ENCODE peak calls at places on chromosome 21, in eight cellular contexts. V, S, Z, G, J, Y, D and N are unnamed samples.

GRCh38 chr21:31873275-31873695 is 465 bp downstream of the HUNK start:
- DNase-seq in S (no peak), Z (peak; percentile 78), Y (no peak), V (no peak), J (peak; percentile 37), D (no peak), G (no peak), N (no peak)

GRCh38 chr21:30243691-30244090 is 27.8 kb upstream of the CLDN8 start:
- DNase-seq in S (no peak), V (no peak), Y (no peak), G (no peak), J (no peak), D (no peak), Z (no peak), N (no peak)

GRCh38 chr21:17105972-17106371 is 406.9 kb upstream of the CXADR start:
- DNase-seq in S (no peak), G (no peak), Y (no peak), D (no peak), Z (no peak), J (no peak), V (no peak), N (no peak)

GRCh38 chr21:39136711-39137110 is 46.5 kb downstream of the PSMG1 start:
- DNase-seq in J (no peak), S (no peak), V (no peak), D (no peak), Y (no peak), Z (no peak), G (no peak), N (no peak)

GRCh38 chr21:16454371-16454770 is 724.6 kb downstream of the USP25 start:
- DNase-seq in S (no peak), D (peak; percentile 51), V (no peak), Z (no peak), J (no peak), G (no peak), Y (no peak), N (no peak)

GRCh38 chr21:10272216-10272615 is 249.2 kb upstream of the TPTE start:
- DNase-seq in D (no peak), J (no peak), Z (peak; percentile 21), S (peak; percentile 2), V (no peak), G (peak; percentile 26), Y (no peak), N (no peak)

GRCh38 chr21:29677326-29677725 is 262.5 kb downstream of the GRIK1 start:
- DNase-seq in Z (no peak), G (no peak), S (no peak), J (no peak), D (no peak), V (no peak), Y (no peak), N (no peak)

GRCh38 chr21:38937844-38938243 is 132.1 kb downstream of the ETS2 start:
- DNase-seq in D (no peak), G (no peak), Z (no peak), V (no peak), Y (no peak), J (no peak), S (no peak), N (no peak)

GRCh38 chr21:15908187-15908586 is 178.4 kb downstream of the USP25 start:
- DNase-seq in S (no peak), V (no peak), Y (no peak), Z (no peak), J (no peak), G (no peak), D (peak; percentile 53), N (no peak)

GRCh38 chr21:31771685-31772084 is 39.8 kb upstream of the SCAF4 start:
- DNase-seq in D (no peak), G (no peak), S (no peak), V (no peak), Y (no peak), J (no peak), Z (no peak), N (no peak)

GRCh38 chr21:18741954-18742353 is 338.4 kb upstream of the TMPRSS15 start:
- DNase-seq in S (no peak), D (no peak), G (no peak), V (no peak), Z (no peak), Y (no peak), J (no peak), N (no peak)

GRCh38 chr21:33916200-33916567 is 580 bp upstream of the ATP5PO start:
- DNase-seq in J (no peak), S (no peak), D (no peak), G (no peak), Y (no peak), V (no peak), Z (peak; percentile 50), N (no peak)

GRCh38 chr21:33212159-33212851 is 17.4 kb upstream of the IFNAR2 start:
- DNase-seq in S (no peak), Y (no peak), G (no peak), J (no peak), V (no peak), Z (no peak), D (peak; percentile 62), N (peak; percentile 39)

GRCh38 chr21:44551290-44552015 is at the start of gene KRTAP10-2:
- DNase-seq in G (peak; percentile 44), D (no peak), S (no peak), Z (peak; percentile 55), J (no peak), Y (no peak), V (no peak), N (no peak)

GRCh38 chr21:32403201-32403701 is 9.3 kb upstream of the EVA1C start:
- DNase-seq in G (no peak), V (peak; percentile 86), J (peak; percentile 66), Y (no peak), Z (peak; percentile 84), D (peak; percentile 89), S (peak; percentile 54), N (peak; percentile 81)

GRCh38 chr21:33011462-33011861 is 14.3 kb upstream of the OLIG2 start:
- DNase-seq in S (no peak), Y (no peak), J (no peak), Z (no peak), G (peak; percentile 61), V (no peak), D (peak; percentile 27), N (no peak)

DNA sequence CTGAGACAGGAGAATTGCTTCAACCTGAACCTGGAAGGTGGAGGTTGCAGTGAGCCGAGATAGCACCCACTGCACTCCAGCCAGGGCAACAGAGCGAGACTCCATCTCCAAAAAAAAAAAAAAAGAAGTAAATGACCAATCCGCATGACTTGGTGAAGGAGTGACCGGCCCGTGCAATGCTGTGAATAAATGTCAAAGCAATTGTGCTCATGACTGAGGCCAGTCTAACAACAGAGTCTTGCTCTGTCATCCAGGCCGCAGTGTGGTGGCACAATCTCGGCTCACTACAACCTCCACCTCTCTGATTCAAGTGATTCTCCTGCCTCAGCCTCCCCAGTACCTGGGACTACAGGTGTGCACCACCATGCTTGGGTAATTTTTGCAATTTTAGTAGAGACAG is 27.8 kb upstream of the SLC19A1 start:
- DNase-seq in J (no peak), D (no peak), Z (peak; percentile 4), Y (no peak), G (no peak), V (no peak), S (no peak), N (no peak)
- H3K27me3 ChIP-seq in J (no peaks in the 10 kb centered on the region), D (peaks cover 8% of the 10 kb centered on the region), Z (no peaks in the 10 kb centered on the region), Y (peaks cover 3% of the 10 kb centered on the region), G (no peaks in the 10 kb centered on the region), V (no peaks in the 10 kb centered on the region), S (no peaks in the 10 kb centered on the region), N (no peaks in the 10 kb centered on the region)

GRCh38 chr21:27535188-27535587 is 568.3 kb upstream of the ADAMTS5 start:
- DNase-seq in Y (no peak), S (no peak), V (no peak), Z (no peak), J (no peak), G (no peak), D (no peak), N (no peak)
- TF ChIP-seq CTCF in Y (no peak), S (no peak), V (no peak), Z (no peak), J (no peak), G (no peak), D (no peak), N (no peak)

GRCh38 chr21:41429305-41429704 is 3.3 kb downstream of the MX1 start:
- DNase-seq in D (no peak), J (no peak), V (no peak), G (peak; percentile 51), Z (no peak), S (no peak), Y (no peak), N (peak; percentile 2)

GRCh38 chr21:41431788-41432548 is 5.9 kb downstream of the MX1 start:
- DNase-seq in V (no peak), D (no peak), Y (no peak), J (no peak), S (no peak), Z (no peak), G (no peak), N (peak; percentile 11)

GRCh38 chr21:41428311-41428710 is 2.3 kb downstream of the MX1 start:
- DNase-seq in Z (no peak), J (no peak), D (no peak), V (no peak), S (no peak), Y (no peak), G (peak; percentile 43), N (peak; percentile 4)

GRCh38 chr21:41428847-41429246 is 2.8 kb downstream of the MX1 start:
- DNase-seq in G (peak; percentile 32), D (no peak), Z (no peak), S (no peak), J (no peak), V (no peak), Y (no peak), N (peak; percentile 2)

DNA sequence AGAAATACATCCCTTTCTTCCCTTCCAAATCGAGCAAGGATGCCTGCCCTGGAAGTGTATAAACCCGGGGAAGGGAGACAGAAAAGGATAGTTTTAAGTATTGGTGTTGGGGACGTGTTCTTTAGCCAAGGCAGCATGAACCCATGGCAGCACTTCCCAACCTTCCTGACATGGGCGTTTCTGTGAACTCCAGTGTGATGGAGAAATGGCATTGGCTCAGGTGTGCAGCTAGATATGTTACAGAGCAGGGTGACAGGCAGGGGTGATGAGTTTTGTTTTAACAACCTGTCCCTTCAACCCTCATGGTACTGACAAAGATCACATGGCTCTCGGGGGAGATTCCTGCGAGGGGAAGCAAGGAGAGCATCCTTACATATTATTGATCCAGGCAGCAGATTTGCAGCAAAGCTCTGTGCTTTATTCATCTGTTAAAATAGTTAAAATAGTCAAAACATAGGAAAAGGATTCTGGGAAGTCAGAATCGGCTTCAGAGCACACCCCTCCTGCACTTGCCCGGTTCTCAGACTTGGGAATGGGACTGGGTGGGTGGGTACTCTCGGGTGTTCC is 4.0 kb downstream of the MX1 start:
- DNase-seq in S (no peak), V (no peak), J (no peak), Y (no peak), Z (no peak), D (no peak), G (peak; percentile 42), N (peak; percentile 2)
- H3K4me3 ChIP-seq in S (no peak overlapping the region), V (no peak overlapping the region), J (no peak overlapping the region), Y (no peak overlapping the region), Z (no peak overlapping the region), D (no peak overlapping the region), G (no peak overlapping the region), N (no peak overlapping the region)

DNA sequence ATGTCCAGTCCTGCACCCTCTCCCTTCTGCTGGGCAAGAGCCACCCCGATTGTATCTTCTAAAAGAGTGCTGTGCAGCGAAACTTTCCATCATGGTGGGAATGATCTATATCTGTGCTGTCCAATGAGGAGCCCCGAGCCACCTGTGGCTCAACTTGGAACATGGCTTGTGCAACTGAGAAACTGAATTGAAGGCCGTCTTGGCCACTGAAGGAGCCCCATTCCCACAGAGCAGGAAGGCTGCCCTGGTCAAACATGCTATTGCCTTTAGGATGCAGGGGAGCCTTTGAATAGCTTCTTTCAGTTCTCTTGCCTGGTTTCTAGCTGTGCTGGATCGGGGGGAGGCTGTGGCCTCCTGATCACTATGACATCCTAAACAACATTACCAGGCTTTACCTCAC is 427.6 kb downstream of the SETD4 start:
- DNase-seq in S (no peak), V (no peak), Y (no peak), D (no peak), G (no peak), J (no peak), Z (no peak), N (no peak)
- H3K27me3 ChIP-seq in S (no peaks in the 10 kb centered on the region), V (no peaks in the 10 kb centered on the region), Y (no peaks in the 10 kb centered on the region), D (no peaks in the 10 kb centered on the region), G (no peaks in the 10 kb centered on the region), J (no peaks in the 10 kb centered on the region), Z (no peaks in the 10 kb centered on the region), N (no peaks in the 10 kb centered on the region)